ENCODE peak calls at places on chromosomes 11 and 22, in six cellular contexts. A, C, B, V, U and Y are unnamed samples.

GRCh38 chr11:64790205-64791095 is 12.1 kb upstream of the SF1 start:
- DNase-seq in B (no peak), U (no peak), C (no peak), A (no peak), V (no peak), Y (peak; percentile 37)

GRCh38 chr11:117795726-117796455 is 1.1 kb downstream of the DSCAML1 start:
- DNase-seq in A (no peak), B (no peak), C (no peak), V (no peak), U (no peak), Y (no peak)

GRCh38 chr11:61940466-61940865 is 9.7 kb upstream of the BEST1 start:
- DNase-seq in V (no peak), B (no peak), C (no peak), A (no peak), U (no peak), Y (no peak)

GRCh38 chr11:126992804-126993111 is 7.8 kb downstream of the KIRREL3 start:
- DNase-seq in C (no peak), A (no peak), V (peak; percentile 53), U (no peak), B (no peak), Y (no peak)

GRCh38 chr11:131889146-131889577 is 518.7 kb downstream of the NTM start:
- DNase-seq in A (no peak), V (peak; percentile 89), U (no peak), C (no peak), B (no peak), Y (no peak)

GRCh38 chr22:40748388-40748970 is 69.2 kb downstream of the MCHR1 start:
- DNase-seq in C (no peak), U (no peak), A (no peak), B (no peak), V (no peak), Y (no peak)

GRCh38 chr11:40328890-40329617 is 1130.4 kb downstream of the LRRC4C start:
- DNase-seq in C (peak; percentile 21), U (peak; percentile 76), B (peak; percentile 16), V (peak; percentile 99), A (peak; percentile 69), Y (peak; percentile 23)

GRCh38 chr22:37630839-37631435 is 8.5 kb upstream of the SH3BP1 start:
- DNase-seq in C (no peak), U (peak; percentile 59), A (no peak), B (no peak), V (peak; percentile 55), Y (peak; percentile 61)

GRCh38 chr22:24145446-24146189 is 35.7 kb upstream of the SUSD2 start:
- DNase-seq in C (no peak), B (no peak), A (no peak), U (no peak), V (no peak), Y (no peak)

GRCh38 chr11:131977231-131977630 is 606.8 kb downstream of the NTM start:
- DNase-seq in B (no peak), V (no peak), A (no peak), C (no peak), U (no peak), Y (no peak)

GRCh38 chr22:48834404-48834803 is 993.3 kb downstream of the BRD1 start:
- DNase-seq in A (no peak), U (no peak), C (no peak), V (no peak), B (no peak), Y (no peak)

GRCh38 chr11:78646564-78647185 is 72.0 kb upstream of the NARS2 start:
- DNase-seq in V (peak; percentile 53), U (peak; percentile 59), B (peak; percentile 53), C (peak; percentile 65), A (peak; percentile 37), Y (peak; percentile 88)

GRCh38 chr22:23119492-23120414 is 22.0 kb downstream of the RSPH14 start:
- DNase-seq in V (no peak), B (no peak), C (no peak), U (no peak), A (no peak), Y (no peak)

GRCh38 chr11:44316388-44317240 is 6.7 kb upstream of the ALX4 start:
- DNase-seq in B (no peak), U (no peak), C (no peak), A (no peak), V (no peak), Y (peak; percentile 40)

GRCh38 chr11:126561327-126561893 is 205.9 kb downstream of the ST3GAL4 start:
- DNase-seq in V (peak; percentile 75), A (no peak), C (no peak), U (peak; percentile 34), B (peak; percentile 33), Y (peak; percentile 67)

GRCh38 chr11:10564692-10565318 is 3.7 kb downstream of the LYVE1 start:
- DNase-seq in V (peak; percentile 41), U (no peak), C (no peak), B (no peak), A (no peak), Y (peak; percentile 16)

GRCh38 chr11:114342476-114342875 is 46.3 kb downstream of the NNMT start:
- DNase-seq in C (no peak), V (no peak), U (no peak), A (no peak), B (no peak), Y (no peak)

GRCh38 chr11:16252373-16252772 is 104.0 kb downstream of the SOX6 start:
- DNase-seq in V (peak; percentile 6), A (no peak), B (no peak), C (no peak), U (peak; percentile 12), Y (peak; percentile 34)

GRCh38 chr11:3243880-3244279 is 11.7 kb upstream of the MRGPRE start:
- DNase-seq in U (no peak), V (no peak), A (no peak), C (no peak), B (no peak), Y (no peak)

DNA sequence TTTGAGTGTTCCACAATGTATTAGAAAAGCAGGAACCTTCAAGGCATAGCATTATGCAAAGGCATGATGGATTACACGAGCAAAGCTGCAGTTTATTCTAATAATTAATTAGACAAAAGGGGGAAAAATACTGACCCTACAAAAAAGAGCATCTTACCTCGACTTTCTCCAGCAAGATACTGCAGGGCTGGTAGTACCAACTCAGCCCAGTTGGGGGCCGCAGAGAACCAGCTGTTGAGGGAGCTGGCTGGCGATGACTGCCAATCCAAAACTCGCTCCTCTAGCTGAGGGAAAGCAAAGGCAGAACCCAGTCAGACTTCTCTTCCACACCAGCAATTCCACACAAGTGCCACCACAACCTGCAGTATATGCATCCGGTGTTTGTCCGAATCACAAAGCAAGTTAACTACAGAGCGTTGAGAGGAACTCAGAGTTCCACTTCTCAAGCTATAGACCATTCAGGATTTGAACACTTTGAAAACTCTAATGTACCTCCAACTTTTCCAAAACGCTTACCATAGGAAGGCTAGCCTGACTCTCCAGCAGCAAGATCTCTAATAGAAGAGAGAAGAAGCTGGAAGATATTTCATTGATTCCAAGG is 13.7 kb downstream of the NFRKB start:
- DNase-seq in U (peak; percentile 30), B (peak; percentile 38), A (no peak), C (no peak), V (peak; percentile 40), Y (peak; percentile 84)
- TF ChIP-seq CTCF in U (peak; percentile 57), B (peak; percentile 76), A (no peak), C (peak; percentile 46), V (peak; percentile 64), Y (peak; percentile 94)

DNA sequence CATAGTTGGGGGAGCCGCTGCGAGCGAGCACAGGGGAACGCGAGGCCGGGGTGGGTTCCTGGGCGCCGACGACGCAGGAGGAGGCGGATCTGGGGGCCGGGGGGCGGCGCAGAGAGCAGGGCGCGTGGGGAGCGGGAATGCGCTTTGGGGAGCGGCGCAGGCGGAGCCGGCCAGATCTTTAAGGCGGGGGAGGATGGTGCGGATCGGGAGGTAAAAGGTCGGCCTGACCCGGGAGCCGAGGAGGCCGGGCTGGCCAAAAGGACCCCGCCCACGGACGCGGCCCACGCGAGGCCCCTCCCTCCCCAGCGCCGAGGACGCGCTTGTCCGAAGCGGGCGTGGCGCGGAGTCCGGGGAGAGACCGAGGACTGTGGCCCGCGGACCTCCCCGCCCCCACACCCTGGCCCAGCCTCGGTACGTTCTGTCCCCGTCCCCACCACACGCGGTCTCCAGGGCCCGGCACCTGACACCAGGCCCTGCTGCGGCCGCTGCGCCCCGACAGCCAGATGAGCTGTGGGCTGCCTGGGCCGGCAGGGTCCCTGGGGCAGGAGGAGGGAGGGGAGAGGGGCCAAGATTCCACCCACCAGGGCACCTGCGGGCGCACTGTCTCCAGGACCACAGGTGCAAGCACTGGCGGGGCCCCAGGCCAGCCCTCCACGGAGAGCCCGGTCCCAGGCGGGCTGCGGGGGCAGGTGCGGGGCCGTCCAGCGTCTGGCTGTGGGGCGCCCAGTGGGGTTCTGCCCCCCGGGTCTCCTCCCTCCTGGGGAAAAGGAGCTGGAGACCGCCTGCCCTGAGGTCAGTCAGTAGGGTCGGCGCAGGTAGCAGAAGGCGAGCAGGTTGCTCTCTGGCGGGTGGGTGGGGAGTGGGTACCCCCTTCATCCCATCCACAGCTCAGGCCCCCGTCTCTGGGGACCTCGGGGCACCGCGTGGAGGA is 10.9 kb downstream of the PIM3 start:
- DNase-seq in C (peak; percentile 92), B (peak; percentile 85), A (peak; percentile 69), V (peak; percentile 72), U (no peak), Y (peak; percentile 86)
- H3K4me1 ChIP-seq in C (peaks cover 25% of the 10 kb centered on the region), B (peaks cover 13% of the 10 kb centered on the region), A (peaks cover 21% of the 10 kb centered on the region), V (peaks cover 18% of the 10 kb centered on the region), U (peaks cover 69% of the 10 kb centered on the region), Y (peaks cover 21% of the 10 kb centered on the region)

GRCh38 chr11:26522912-26523610 is 49.0 kb downstream of the MUC15 start:
- DNase-seq in C (no peak), A (no peak), U (peak; percentile 32), B (no peak), V (peak; percentile 21), Y (peak; percentile 28)
- TF ChIP-seq CTCF in C (no peak), A (no peak), U (peak; percentile 43), B (peak; percentile 50), V (peak; percentile 32), Y (peak; percentile 25)

GRCh38 chr11:95268386-95268785 is 37.4 kb upstream of the SESN3 start:
- DNase-seq in B (no peak), C (no peak), A (no peak), U (no peak), V (no peak), Y (no peak)

GRCh38 chr11:95267814-95268213 is 36.8 kb upstream of the SESN3 start:
- DNase-seq in V (no peak), A (no peak), U (no peak), B (no peak), C (no peak), Y (no peak)

GRCh38 chr11:95266751-95267374 is 35.9 kb upstream of the SESN3 start:
- DNase-seq in A (peak; percentile 35), U (no peak), B (no peak), C (no peak), V (peak; percentile 24), Y (no peak)

GRCh38 chr11:95264881-95265280 is 33.9 kb upstream of the SESN3 start:
- DNase-seq in C (no peak), U (no peak), V (no peak), A (no peak), B (no peak), Y (no peak)

DNA sequence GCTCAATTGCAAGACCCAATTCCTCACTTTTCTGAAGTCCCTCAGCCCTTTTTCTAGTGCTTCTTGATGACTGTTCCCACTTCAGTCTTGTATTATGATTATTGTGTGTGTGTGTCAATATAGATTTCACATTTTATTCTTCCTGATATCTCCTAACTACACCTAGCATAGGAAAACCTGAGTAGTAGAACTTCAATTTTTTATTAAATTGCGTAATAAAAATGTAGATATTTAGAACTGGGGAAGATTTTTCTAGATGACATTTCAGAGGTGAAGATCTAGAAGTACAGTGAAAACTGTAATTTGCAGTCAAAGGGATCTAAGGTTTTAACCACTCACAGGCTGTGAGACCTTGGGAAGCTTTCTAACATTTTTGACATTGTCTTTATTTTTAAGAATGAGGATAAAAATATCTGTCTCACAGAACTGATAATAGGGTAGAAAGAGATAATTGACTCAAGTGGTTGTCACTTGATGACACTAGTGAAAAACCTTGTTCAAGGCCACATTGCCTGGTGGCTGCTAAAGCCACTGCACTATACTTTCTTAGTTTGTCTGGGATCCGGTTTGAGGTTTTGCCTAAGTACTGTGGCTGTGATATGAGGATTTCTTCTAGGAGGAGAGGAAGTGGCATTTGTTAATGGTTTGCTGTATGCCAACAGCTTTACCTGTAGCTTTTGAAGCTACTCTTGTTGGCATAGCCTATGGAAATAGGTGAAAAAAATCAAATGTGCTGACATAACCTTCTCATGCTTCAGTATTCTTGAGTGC is 32.2 kb upstream of the SESN3 start:
- DNase-seq in U (no peak), A (no peak), C (no peak), B (no peak), V (no peak), Y (no peak)
- H3K4me1 ChIP-seq in U (no peaks in the 10 kb centered on the region), A (no peaks in the 10 kb centered on the region), C (no peaks in the 10 kb centered on the region), B (no peaks in the 10 kb centered on the region), V (peaks cover 13% of the 10 kb centered on the region), Y (no peaks in the 10 kb centered on the region)